ENCODE peak calls at places on chromosomes 12 and 14, in eight cellular contexts. B, T, G, H, V, J, S and D are unnamed samples.
A peak's percentile ranks its signal among the peaks of the same experiment; 100 is the strongest.

GRCh38 chr14:90536092-90536491 is 139.3 kb downstream of the CALM1 start:
- DNase-seq in J (no peak), G (no peak), T (no peak), V (no peak), S (no peak), H (peak; percentile 77), B (peak; percentile 57), D (no peak)

GRCh38 chr14:65949711-65950516 is 536.3 kb upstream of the CCDC196 start:
- DNase-seq in V (no peak), T (peak; percentile 29), B (peak; percentile 54), H (peak; percentile 39), G (peak; percentile 82), J (peak; percentile 44), S (no peak), D (no peak)

GRCh38 chr12:70254846-70255245 is 11.6 kb downstream of the CNOT2 start:
- DNase-seq in S (no peak), T (no peak), B (no peak), H (no peak), G (no peak), J (no peak), V (no peak), D (no peak)

GRCh38 chr14:54343276-54344121 is 53.3 kb upstream of the CDKN3 start:
- DNase-seq in J (peak; percentile 78), H (peak; percentile 37), V (no peak), B (no peak), T (peak; percentile 28), S (no peak), G (no peak), D (no peak)

GRCh38 chr12:124437621-124438414 is 129.6 kb downstream of the NCOR2 start:
- DNase-seq in B (no peak), S (no peak), H (no peak), J (no peak), V (no peak), G (no peak), T (no peak), D (no peak)

GRCh38 chr12:3655331-3655900 is 97.5 kb downstream of the CRACR2A start:
- DNase-seq in G (no peak), J (peak; percentile 42), V (no peak), T (peak; percentile 11), B (no peak), H (no peak), S (peak; percentile 31), D (no peak)

GRCh38 chr12:121237415-121237814 is 27.5 kb downstream of the P2RX4 start:
- DNase-seq in V (no peak), S (no peak), H (no peak), G (peak; percentile 64), J (no peak), B (no peak), T (no peak), D (no peak)

GRCh38 chr12:2294651-2295475 is 242.1 kb downstream of the CACNA1C start:
- DNase-seq in J (no peak), G (no peak), H (no peak), B (no peak), V (no peak), S (no peak), T (peak; percentile 84), D (no peak)

GRCh38 chr12:65319680-65320193 is 41.3 kb downstream of the MSRB3 start:
- DNase-seq in G (no peak), B (no peak), S (no peak), J (no peak), V (no peak), H (no peak), T (no peak), D (no peak)

GRCh38 chr14:23669441-23669840 is 33.3 kb downstream of the DHRS2 start:
- DNase-seq in J (no peak), V (no peak), H (no peak), T (no peak), S (no peak), B (no peak), G (no peak), D (no peak)

GRCh38 chr14:49950275-49951250 is 57.7 kb downstream of the ARF6 start:
- DNase-seq in V (no peak), T (no peak), H (no peak), S (no peak), B (no peak), J (peak; percentile 96), G (peak; percentile 89), D (no peak)

GRCh38 chr12:3553681-3554546 is 62.9 kb downstream of the PRMT8 start:
- DNase-seq in S (peak; percentile 51), G (peak; percentile 11), V (no peak), T (no peak), H (no peak), J (no peak), B (no peak), D (no peak)

DNA sequence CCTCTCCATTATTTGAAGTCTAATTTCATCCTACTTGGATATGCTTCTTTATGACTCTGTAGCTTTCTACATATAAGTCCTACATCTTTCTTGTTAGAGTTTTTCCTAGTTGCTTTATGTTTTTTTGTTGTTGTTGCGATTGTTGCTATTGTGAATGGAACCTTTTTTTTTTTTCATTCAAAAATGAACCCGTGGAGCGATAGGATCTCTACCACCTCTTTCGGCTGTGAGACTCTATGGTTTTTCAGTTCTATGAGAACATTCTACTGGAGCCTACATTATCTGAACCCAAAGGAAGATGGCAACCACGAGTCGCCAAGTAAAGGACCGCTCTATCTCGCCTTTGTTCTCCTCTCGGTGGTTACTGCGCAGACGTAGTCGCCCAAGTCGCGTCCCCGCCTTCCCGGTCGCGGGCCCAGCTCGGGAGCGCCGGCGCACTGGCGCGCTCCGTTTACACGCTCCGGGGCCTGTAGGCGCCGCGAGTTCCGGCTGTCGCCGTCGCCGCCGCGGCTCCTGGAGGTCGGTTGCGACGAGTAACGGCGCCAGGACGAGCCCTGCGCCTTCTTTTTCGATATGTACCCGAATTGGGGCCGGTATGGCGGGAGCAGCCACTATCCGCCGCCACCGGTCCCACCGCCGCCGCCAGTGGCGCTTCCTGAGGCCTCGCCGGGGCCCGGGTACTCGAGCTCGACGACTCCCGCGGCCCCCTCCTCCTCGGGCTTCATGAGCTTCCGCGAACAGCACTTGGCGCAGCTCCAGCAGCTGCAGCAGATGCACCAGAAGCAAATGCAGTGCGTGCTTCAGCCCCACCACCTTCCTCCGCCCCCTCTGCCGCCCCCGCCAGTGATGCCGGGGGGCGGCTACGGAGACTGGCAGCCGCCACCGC is at the start of gene YLPM1:
- DNase-seq in J (peak; percentile 98), V (peak; percentile 86), T (peak; percentile 99), G (peak; percentile 94), S (peak; percentile 88), B (peak; percentile 91), H (peak; percentile 92), D (peak; percentile 86)
- TF ChIP-seq CTCF in J (peak; percentile 69), V (peak; percentile 61), T (peak; percentile 40), G (no peak), S (no peak), B (peak; percentile 59), H (peak; percentile 81), D (no peak)

GRCh38 chr12:92551210-92551609 is 151.6 kb upstream of the PLEKHG7 start:
- DNase-seq in H (no peak), V (no peak), T (no peak), B (no peak), J (no peak), G (no peak), S (no peak), D (no peak)

GRCh38 chr12:92554316-92554905 is 148.4 kb upstream of the PLEKHG7 start:
- DNase-seq in G (no peak), B (no peak), J (no peak), T (no peak), H (no peak), V (no peak), S (no peak), D (no peak)

GRCh38 chr12:92553389-92553788 is 149.4 kb upstream of the PLEKHG7 start:
- DNase-seq in V (no peak), T (no peak), B (peak; percentile 70), G (peak; percentile 42), S (no peak), J (no peak), H (peak; percentile 75), D (no peak)

GRCh38 chr12:92551853-92552397 is 150.9 kb upstream of the PLEKHG7 start:
- DNase-seq in B (no peak), V (no peak), S (no peak), H (no peak), J (peak; percentile 68), T (peak; percentile 49), G (no peak), D (no peak)

DNA sequence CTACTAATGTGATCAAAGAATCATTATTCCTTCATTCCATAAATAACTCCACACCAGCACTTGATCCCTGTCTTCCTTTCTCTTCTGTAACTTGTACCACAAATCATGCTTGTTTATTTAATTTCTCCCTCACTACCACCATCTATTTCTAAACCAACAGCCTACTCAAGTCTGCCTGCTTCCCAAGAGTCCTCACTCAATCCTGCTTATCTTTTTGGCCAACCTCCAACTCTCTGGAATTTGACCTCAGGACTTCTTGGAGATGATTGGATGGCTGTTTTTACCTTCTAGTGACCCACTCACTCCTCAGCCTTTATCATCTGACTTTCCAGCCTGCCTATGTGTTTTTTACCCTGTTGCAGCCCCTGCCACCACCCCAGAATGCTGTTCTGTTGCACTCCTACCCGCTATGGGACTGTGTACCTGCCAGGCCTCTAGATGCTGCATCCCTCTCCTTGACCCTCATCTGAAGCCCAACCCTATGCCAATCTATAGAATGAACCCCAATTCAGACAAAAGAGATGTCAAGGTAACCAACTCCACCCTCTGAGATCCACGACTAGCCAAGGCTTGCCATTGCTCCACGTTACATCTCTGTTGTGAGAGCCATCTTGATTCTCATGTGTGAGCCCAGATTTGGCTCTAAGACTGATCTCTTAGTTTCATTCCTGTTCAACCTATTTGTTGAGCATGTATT is 150.2 kb upstream of the PLEKHG7 start:
- DNase-seq in G (no peak), H (no peak), T (peak; percentile 57), S (no peak), J (no peak), V (no peak), B (no peak), D (no peak)
- TF ChIP-seq CTCF in G (no peak), H (no peak), T (no peak), S (no peak), J (no peak), V (no peak), B (no peak), D (no peak)

DNA sequence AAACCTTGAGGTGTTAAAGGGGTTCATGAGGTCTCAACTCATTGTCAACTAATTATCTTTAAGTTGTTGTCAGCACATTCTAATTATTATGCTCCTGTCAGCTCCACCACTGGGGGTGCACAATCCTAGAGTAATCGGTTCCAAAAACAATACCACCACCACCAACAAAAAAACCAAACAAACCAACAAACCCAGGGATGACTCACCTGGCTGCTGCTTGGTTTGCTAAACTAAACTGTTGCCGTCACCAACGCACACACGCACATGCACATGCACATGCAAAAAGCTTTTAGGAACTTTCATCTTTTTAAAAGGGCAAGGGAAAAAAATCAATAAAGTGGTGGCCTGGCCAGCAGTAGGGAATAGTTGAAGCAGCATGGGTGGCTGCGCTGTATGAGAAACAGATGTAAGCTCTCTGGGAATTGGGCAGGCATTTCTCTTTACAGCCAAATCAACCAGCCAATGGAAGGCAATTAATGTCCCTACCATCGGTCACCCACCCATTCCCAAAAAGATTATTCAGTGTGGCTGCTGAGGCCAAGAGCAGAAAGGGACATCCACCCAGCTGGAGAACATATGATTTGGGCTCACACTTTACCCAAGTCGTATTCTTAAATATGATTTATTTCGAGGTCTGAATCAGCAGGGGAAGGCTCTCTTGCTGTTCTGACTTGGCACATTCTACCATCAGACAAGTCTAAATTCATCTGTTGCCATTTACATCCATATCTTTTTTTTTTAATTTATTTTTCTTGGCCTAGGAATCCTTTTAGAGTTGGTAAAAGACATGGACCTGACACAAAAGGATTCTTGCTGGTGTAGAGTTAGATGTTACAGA is 20.0 kb downstream of the TMEM30B start:
- DNase-seq in J (peak; percentile 94), S (no peak), H (no peak), B (no peak), V (no peak), T (peak; percentile 95), G (no peak), D (no peak)
- TF ChIP-seq CTCF in J (peak; percentile 77), S (no peak), H (no peak), B (no peak), V (no peak), T (peak; percentile 44), G (no peak), D (no peak)

GRCh38 chr12:111638576-111638975 is 39.5 kb upstream of the ATXN2 start:
- DNase-seq in J (no peak), V (no peak), H (no peak), S (no peak), G (no peak), T (peak; percentile 61), B (no peak), D (no peak)
- TF ChIP-seq CTCF in J (no peak), V (no peak), H (no peak), S (no peak), G (no peak), T (no peak), B (no peak), D (no peak)